ENCODE peak calls at places on chromosomes 7 and 10, in eight cellular contexts. L is GM23338, B is psoas muscle, X is astrocyte, R is upper lobe of right lung, A is adrenal gland, W is transverse colon, U is cardiac muscle cell. Q is an unnamed sample.
A peak's percentile ranks its signal among the peaks of the same experiment; 100 is the strongest.

GRCh38 chr7:40569326-40569725 is 434.5 kb downstream of the SUGCT start:
- DNase-seq in B (no peak), R (no peak), W (no peak), L (peak; percentile 53), A (no peak), U (no peak), X (no peak), Q (no peak)

GRCh38 chr10:13659887-13660544 is 73.3 kb downstream of the PRPF18 start:
- DNase-seq in X (peak; percentile 36), L (peak; percentile 66), B (peak; percentile 83), W (peak; percentile 59), U (peak; percentile 85), R (peak; percentile 83), A (peak; percentile 57), Q (peak; percentile 68)

GRCh38 chr7:7959979-7960670 is 8.5 kb upstream of the GLCCI1 start:
- DNase-seq in X (no peak), B (no peak), L (no peak), A (no peak), U (no peak), R (no peak), W (peak; percentile 32), Q (no peak)

GRCh38 chr7:106075937-106076336 is 36.2 kb downstream of the SYPL1 start:
- DNase-seq in A (no peak), X (no peak), L (no peak), B (no peak), R (no peak), U (no peak), W (no peak), Q (no peak)

GRCh38 chr7:75711634-75712494 is 26.9 kb downstream of the HIP1 start:
- DNase-seq in L (no peak), A (no peak), R (no peak), U (peak; percentile 66), X (peak; percentile 74), W (no peak), B (no peak), Q (no peak)

GRCh38 chr7:46352335-46352954 is 431.4 kb upstream of the IGFBP3 start:
- DNase-seq in X (peak; percentile 40), W (no peak), U (peak; percentile 82), R (no peak), L (peak; percentile 84), B (no peak), A (peak; percentile 41), Q (no peak)

GRCh38 chr10:50846753-50847152 is 38.7 kb downstream of the A1CF start:
- DNase-seq in U (no peak), B (no peak), R (no peak), X (peak; percentile 12), W (no peak), A (no peak), L (peak; percentile 19), Q (no peak)

GRCh38 chr10:91589015-91589655 is 43.7 kb downstream of the PPP1R3C start:
- DNase-seq in B (peak; percentile 64), R (no peak), L (no peak), A (peak; percentile 86), U (peak; percentile 54), X (peak; percentile 89), W (no peak), Q (no peak)

DNA sequence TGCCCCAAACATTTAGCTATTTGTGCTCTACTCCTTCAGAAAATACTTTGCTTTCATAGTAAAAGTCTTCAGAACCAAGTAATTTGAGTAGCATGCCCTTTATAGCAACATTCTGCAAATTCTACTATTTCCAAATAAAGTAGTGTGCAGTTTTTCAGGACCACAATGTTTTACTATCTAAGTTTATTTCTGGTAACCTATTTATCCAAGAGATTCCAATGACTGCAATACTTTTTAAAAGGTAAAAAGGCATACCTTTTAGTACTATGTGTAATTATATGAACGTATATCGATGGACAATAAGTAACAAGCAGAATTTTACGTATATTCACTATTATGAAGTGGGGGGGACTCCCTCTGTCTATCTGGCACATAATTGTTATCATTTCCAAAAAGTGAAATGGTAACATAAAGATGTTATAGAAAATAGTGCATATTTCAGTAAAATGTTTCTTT is 6.9 kb upstream of the CAV2 start:
- DNase-seq in W (no peak), A (no peak), X (no peak), U (no peak), R (no peak), B (no peak), L (no peak), Q (no peak)
- H3K4me1 ChIP-seq in W (peaks cover 6% of the 10 kb centered on the region), A (no peaks in the 10 kb centered on the region), X (no peaks in the 10 kb centered on the region), U (no peaks in the 10 kb centered on the region), R (no peaks in the 10 kb centered on the region), B (no peaks in the 10 kb centered on the region), L (peaks cover 2% of the 10 kb centered on the region), Q (no peaks in the 10 kb centered on the region)

DNA sequence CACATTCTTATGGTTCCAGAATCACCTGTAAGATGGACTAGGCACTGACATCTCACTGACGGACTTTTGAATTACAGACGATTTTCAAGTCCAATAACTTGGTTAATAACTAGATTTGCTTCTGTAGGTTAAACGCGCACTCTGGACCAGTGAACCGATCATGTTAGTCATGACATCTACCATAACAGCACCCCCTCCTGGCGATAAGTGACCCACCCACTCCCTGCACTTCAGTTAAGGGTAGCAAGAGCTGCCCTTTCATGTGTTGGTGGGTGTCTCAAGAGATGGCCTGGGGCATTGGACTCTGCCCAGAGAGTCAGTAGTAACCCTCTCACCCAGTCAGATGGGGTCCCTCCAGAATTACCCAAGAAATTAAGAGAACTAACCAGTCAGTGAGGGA is 12.9 kb downstream of the GRM8 start:
- DNase-seq in B (no peak), X (no peak), A (no peak), R (no peak), W (no peak), U (no peak), L (peak; percentile 65), Q (no peak)
- TF ChIP-seq CTCF in B (no peak), X (no peak), A (no peak), R (peak; percentile 17), W (no peak), U (no peak), L (peak; percentile 71), Q (no peak)

DNA sequence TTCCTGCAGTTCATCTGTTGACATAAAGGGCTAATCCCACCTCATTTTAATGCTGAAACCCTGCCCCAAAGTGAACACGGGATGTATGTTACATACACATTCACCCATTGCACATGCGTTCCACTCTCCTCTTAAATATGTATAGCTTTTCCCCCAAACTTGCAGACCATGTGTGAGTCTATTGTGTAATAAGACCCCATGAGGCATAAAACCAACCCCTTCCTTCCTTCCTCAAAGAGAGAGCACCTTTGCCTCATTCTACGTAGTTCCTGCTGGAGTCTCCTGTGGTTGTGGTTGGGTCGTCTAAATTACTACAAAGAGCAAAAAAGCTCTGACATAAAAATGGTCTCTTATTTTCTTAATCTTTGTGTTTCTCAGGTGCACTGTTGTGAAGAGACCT is 345.7 kb upstream of the KLF6 start:
- DNase-seq in X (no peak), B (no peak), L (no peak), A (no peak), R (no peak), U (no peak), W (no peak), Q (no peak)
- H3K4me3 ChIP-seq in X (no peak overlapping the region), B (no peak overlapping the region), L (no peak overlapping the region), A (no peak overlapping the region), R (no peak overlapping the region), U (no peak overlapping the region), W (no peak overlapping the region), Q (no peak overlapping the region)

GRCh38 chr10:132417249-132417878 is 20.4 kb downstream of the PWWP2B start:
- DNase-seq in W (no peak), R (no peak), L (no peak), X (no peak), A (peak; percentile 74), U (no peak), B (no peak), Q (peak; percentile 60)
- H3K4me1 ChIP-seq in W (peaks cover 73% of the 10 kb centered on the region), R (peaks cover 59% of the 10 kb centered on the region), L (peaks cover 15% of the 10 kb centered on the region), X (peaks cover 14% of the 10 kb centered on the region), A (peaks cover 85% of the 10 kb centered on the region), U (peaks cover 45% of the 10 kb centered on the region), B (peaks cover 63% of the 10 kb centered on the region), Q (peaks cover 77% of the 10 kb centered on the region)

DNA sequence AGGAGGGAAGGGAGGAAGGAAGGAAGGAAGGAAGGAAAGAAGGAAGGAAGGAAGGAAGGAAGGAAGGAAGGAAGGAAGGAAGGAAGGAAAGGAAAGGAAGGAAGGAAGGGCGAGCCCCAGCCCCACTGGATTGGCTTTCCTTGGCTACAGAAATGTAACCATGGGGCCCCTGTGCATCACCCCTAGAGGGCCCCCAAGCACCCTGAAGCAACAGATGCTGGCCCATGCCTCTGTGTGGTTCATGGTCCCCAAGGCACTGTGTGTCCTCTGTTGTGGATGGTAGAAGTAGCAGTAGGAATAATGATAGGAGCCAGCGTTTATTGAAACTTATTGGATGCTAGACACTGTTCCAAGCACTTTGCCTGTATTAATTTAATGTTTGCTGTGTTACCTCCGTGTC is 116.6 kb upstream of the MACROH2A2 start:
- DNase-seq in B (no peak), U (no peak), R (no peak), W (no peak), A (peak; percentile 23), L (peak; percentile 58), X (no peak), Q (no peak)
- TF ChIP-seq CTCF in B (no peak), U (peak; percentile 14), R (peak; percentile 25), W (no peak), A (no peak), L (peak; percentile 42), X (no peak), Q (no peak)

GRCh38 chr10:32346551-32347362 is at the start of gene EPC1:
- DNase-seq in L (peak; percentile 85), R (peak; percentile 95), A (peak; percentile 86), B (peak; percentile 94), W (peak; percentile 91), X (peak; percentile 78), U (peak; percentile 92), Q (peak; percentile 92)

GRCh38 chr10:32347363-32347735 is 391 bp upstream of the EPC1 start:
- DNase-seq in A (no peak), W (no peak), L (no peak), U (no peak), R (no peak), B (no peak), X (no peak), Q (no peak)

GRCh38 chr10:32349199-32349585 is 2.2 kb upstream of the EPC1 start:
- DNase-seq in A (no peak), L (no peak), X (no peak), W (no peak), R (no peak), B (no peak), U (no peak), Q (no peak)

GRCh38 chr10:32349968-32350738 is 3.2 kb upstream of the EPC1 start:
- DNase-seq in R (no peak), W (no peak), L (no peak), B (no peak), A (no peak), U (no peak), X (peak; percentile 46), Q (no peak)

GRCh38 chr10:32348297-32349198 is 1.6 kb upstream of the EPC1 start:
- DNase-seq in U (no peak), B (no peak), L (no peak), X (no peak), W (no peak), A (no peak), R (no peak), Q (no peak)
- H3K4me3 ChIP-seq in U (no peak overlapping the region), B (peak overlapping the region; percentile 82), L (peak overlapping the region; percentile 96), X (no peak overlapping the region), W (no peak overlapping the region), A (no peak overlapping the region), R (peak overlapping the region; percentile 91), Q (no peak overlapping the region)

Q was measured in mucosa of descending colon.